ENCODE peak calls at places on chromosome 2, in four cellular contexts. F, E, J and O are unnamed samples.

GRCh38 chr2:179218848-179219594 is 45.6 kb downstream of the SESTD1 start:
- DNase-seq in F (peak; percentile 72), E (peak; percentile 92), J (peak; percentile 93), O (peak; percentile 92)

GRCh38 chr2:51812138-51812866 is 780.4 kb upstream of the NRXN1 start:
- DNase-seq in F (no peak), E (peak; percentile 55), J (peak; percentile 50), O (peak; percentile 3)

GRCh38 chr2:88059979-88060906 is 4.7 kb upstream of the KRCC1 start:
- DNase-seq in F (peak; percentile 38), E (peak; percentile 39), J (peak; percentile 45), O (peak; percentile 59)

GRCh38 chr2:202609381-202610145 is 25.2 kb upstream of the FAM117B start:
- DNase-seq in F (no peak), E (no peak), J (no peak), O (no peak)

GRCh38 chr2:39437522-39438296 is 624 bp upstream of the MAP4K3 start:
- DNase-seq in F (peak; percentile 54), E (no peak), J (peak; percentile 33), O (no peak)

GRCh38 chr2:122411231-122411630 is 655.8 kb downstream of the TSN start:
- DNase-seq in F (no peak), E (no peak), J (no peak), O (no peak)

GRCh38 chr2:38960609-38961320 is 71.1 kb downstream of the ARHGEF33 start:
- DNase-seq in F (no peak), E (no peak), J (no peak), O (no peak)

GRCh38 chr2:23918837-23919489 is 8.0 kb downstream of the ATAD2B start:
- DNase-seq in F (no peak), E (no peak), J (no peak), O (no peak)

GRCh38 chr2:10449838-10450691 is 1.9 kb upstream of the ODC1 start:
- DNase-seq in F (no peak), E (no peak), J (peak; percentile 33), O (no peak)